ENCODE peak calls at places on chromosomes 12 and 14, in four cellular contexts. One of them, this sample, is unnamed. For H3K4me1 and H3K9me3, the result is how much of the 10 kb centered on the place peaks cover.

GRCh38 chr12:96343347-96343954 is 56.8 kb downstream of the CDK17 start:
- DNase-seq in upper lobe of left lung: no peak
- DNase-seq in HCT116: no peak
- DNase-seq in transverse colon: no peak
- DNase-seq in this sample: no peak

GRCh38 chr12:162467-163307 is 51.3 kb downstream of the SLC6A12 start:
- DNase-seq in HCT116: no peak
- DNase-seq in transverse colon: no peak
- DNase-seq in upper lobe of left lung: no peak
- DNase-seq in this sample: no peak

GRCh38 chr14:39433452-39433813 is 1.2 kb upstream of the FBXO33 start:
- DNase-seq in transverse colon: no peak
- DNase-seq in HCT116: no peak
- DNase-seq in upper lobe of left lung: no peak
- DNase-seq in this sample: no peak

GRCh38 chr14:71119075-71119474 is 211.8 kb downstream of the PCNX1 start:
- DNase-seq in HCT116: no peak
- DNase-seq in upper lobe of left lung: no peak
- DNase-seq in transverse colon: no peak
- DNase-seq in this sample: no peak

GRCh38 chr12:122096591-122097149 is 18.1 kb downstream of the MLXIP start:
- DNase-seq in upper lobe of left lung: no peak
- DNase-seq in HCT116: no peak
- DNase-seq in transverse colon: peak
- DNase-seq in this sample: peak

GRCh38 chr12:67910360-67911292 is 78.6 kb upstream of the IFNG-AS1 start:
- DNase-seq in HCT116: no peak
- DNase-seq in transverse colon: no peak
- DNase-seq in upper lobe of left lung: no peak
- DNase-seq in this sample: no peak

GRCh38 chr14:44612002-44612401 is 104.9 kb upstream of the FSCB start:
- DNase-seq in transverse colon: no peak
- DNase-seq in upper lobe of left lung: no peak
- DNase-seq in HCT116: no peak
- DNase-seq in this sample: no peak

GRCh38 chr14:91416744-91417133 is 881 bp downstream of the CCDC88C start:
- DNase-seq in HCT116: no peak
- DNase-seq in transverse colon: peak
- DNase-seq in upper lobe of left lung: peak
- DNase-seq in this sample: peak

GRCh38 chr14:23930742-23931141 is 22.8 kb upstream of the DHRS4 start:
- DNase-seq in HCT116: no peak
- DNase-seq in transverse colon: no peak
- DNase-seq in upper lobe of left lung: no peak
- DNase-seq in this sample: no peak

GRCh38 chr14:56491299-56492285 is 88.0 kb upstream of the TMEM260 start:
- DNase-seq in upper lobe of left lung: no peak
- DNase-seq in transverse colon: peak
- DNase-seq in HCT116: peak
- DNase-seq in this sample: peak

GRCh38 chr12:121128908-121129704 is 3.6 kb upstream of the P2RX7 start:
- DNase-seq in transverse colon: peak
- DNase-seq in upper lobe of left lung: peak
- DNase-seq in HCT116: no peak
- DNase-seq in this sample: peak

GRCh38 chr14:38481939-38482678 is 226.2 kb upstream of the CLEC14A start:
- DNase-seq in transverse colon: no peak
- DNase-seq in upper lobe of left lung: peak
- DNase-seq in HCT116: no peak
- DNase-seq in this sample: no peak

GRCh38 chr12:113327000-113327399 is 7.9 kb downstream of the SLC8B1 start:
- DNase-seq in transverse colon: no peak
- DNase-seq in upper lobe of left lung: no peak
- DNase-seq in HCT116: no peak
- DNase-seq in this sample: no peak

GRCh38 chr12:38689704-38690103 is 215.7 kb downstream of the CPNE8 start:
- DNase-seq in upper lobe of left lung: no peak
- DNase-seq in transverse colon: no peak
- DNase-seq in HCT116: no peak
- DNase-seq in this sample: no peak

GRCh38 chr14:30482270-30482669 is 76.7 kb upstream of the G2E3 start:
- DNase-seq in upper lobe of left lung: no peak
- DNase-seq in HCT116: no peak
- DNase-seq in transverse colon: no peak
- DNase-seq in this sample: no peak

GRCh38 chr12:57954768-57955167 is 13.4 kb downstream of the ATP23 start:
- DNase-seq in HCT116: no peak
- DNase-seq in transverse colon: no peak
- DNase-seq in upper lobe of left lung: no peak
- DNase-seq in this sample: no peak

DNA sequence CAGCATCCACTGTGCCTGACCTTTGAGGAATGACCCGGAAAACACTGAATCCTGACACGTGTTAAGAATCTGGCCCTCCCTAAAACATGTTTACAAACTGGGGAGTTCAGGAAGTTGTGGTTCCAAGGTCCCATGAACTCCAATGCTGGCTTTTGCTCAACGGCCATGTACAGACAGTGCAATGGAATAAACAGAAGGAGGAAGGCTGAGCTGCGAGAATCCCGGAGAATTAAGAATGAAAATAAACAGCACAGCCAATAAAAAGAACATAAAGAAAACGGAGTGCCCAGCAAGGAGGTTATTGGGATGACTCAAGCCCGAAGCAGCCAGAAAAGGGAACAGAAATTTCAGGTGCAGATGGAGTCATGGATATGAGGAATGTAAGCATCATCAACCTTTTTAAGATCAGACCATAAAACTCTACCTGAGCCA is 32.3 kb downstream of the BCL11B start:
- DNase-seq in HCT116: no peak
- DNase-seq in transverse colon: no peak
- DNase-seq in upper lobe of left lung: no peak
- DNase-seq in this sample: no peak
- H3K4me1 ChIP-seq in HCT116: under half
- H3K4me1 ChIP-seq in transverse colon: under half
- H3K4me1 ChIP-seq in upper lobe of left lung: under half
- H3K4me1 ChIP-seq in this sample: under half

GRCh38 chr12:4160314-4161040 is 113.1 kb upstream of the CCND2 start:
- DNase-seq in HCT116: no peak
- DNase-seq in transverse colon: no peak
- DNase-seq in upper lobe of left lung: no peak
- DNase-seq in this sample: no peak

GRCh38 chr12:4169522-4169921 is 104.0 kb upstream of the CCND2 start:
- DNase-seq in upper lobe of left lung: no peak
- DNase-seq in HCT116: no peak
- DNase-seq in transverse colon: no peak
- DNase-seq in this sample: peak

GRCh38 chr12:4168041-4168440 is 105.5 kb upstream of the CCND2 start:
- DNase-seq in transverse colon: no peak
- DNase-seq in HCT116: no peak
- DNase-seq in upper lobe of left lung: no peak
- DNase-seq in this sample: no peak

GRCh38 chr12:4161718-4162117 is 111.8 kb upstream of the CCND2 start:
- DNase-seq in HCT116: no peak
- DNase-seq in transverse colon: no peak
- DNase-seq in upper lobe of left lung: no peak
- DNase-seq in this sample: no peak

DNA sequence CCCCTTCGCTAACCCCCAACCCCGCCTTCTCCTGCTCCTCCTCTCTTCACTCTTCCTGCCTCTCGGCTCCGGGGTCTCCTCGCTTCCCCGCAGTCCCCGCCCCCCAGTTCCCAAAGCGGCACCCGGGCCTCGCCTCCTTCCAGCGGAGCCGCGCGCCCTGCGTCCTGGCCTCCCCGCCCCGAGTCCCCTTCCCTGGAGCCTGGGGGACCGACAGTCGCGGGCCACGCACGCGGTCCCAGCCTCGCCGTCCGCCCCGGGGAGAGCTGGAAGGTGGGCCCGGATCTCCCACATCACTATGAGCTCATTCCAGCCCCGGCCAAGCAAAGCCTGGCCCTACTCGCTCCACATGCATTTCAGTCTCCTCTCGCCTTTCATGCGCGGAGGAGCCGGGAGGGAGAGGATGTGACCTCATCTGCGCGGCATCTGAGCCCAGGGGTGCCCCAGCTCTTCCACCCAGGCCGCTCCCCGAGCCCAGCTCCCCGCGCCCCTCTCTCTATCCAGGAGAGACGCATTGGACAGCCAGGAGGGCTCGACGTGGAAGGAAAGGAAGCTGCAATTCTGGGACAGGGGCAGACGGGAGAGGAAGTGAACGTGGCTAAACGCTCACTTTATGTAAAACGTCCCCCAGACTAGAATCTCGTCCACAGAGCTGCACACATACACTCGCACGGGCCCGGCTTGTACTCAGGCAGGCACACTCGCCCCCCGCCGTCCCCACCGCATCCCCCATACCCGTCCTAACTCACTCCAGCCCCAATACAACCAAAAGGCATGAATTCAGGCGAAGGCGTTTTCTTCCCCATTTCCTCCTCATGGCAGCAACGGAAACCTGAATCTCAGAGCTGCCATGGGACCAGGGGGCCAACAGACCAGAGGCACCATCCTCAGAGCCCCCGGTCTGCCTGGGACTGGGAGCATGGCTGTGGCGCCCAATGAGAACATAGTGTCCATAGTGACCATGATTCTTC is 108.7 kb upstream of the CCND2 start:
- DNase-seq in upper lobe of left lung: peak
- DNase-seq in HCT116: no peak
- DNase-seq in transverse colon: peak
- DNase-seq in this sample: peak
- TF ChIP-seq POLR2A in upper lobe of left lung: no peak
- TF ChIP-seq POLR2A in HCT116: no peak
- TF ChIP-seq POLR2A in transverse colon: no peak
- TF ChIP-seq POLR2A in this sample: no peak

GRCh38 chr12:126706300-126706699 is 1560.7 kb upstream of the TMEM132C start:
- DNase-seq in transverse colon: no peak
- DNase-seq in HCT116: no peak
- DNase-seq in upper lobe of left lung: no peak
- DNase-seq in this sample: no peak
- H3K9me3 ChIP-seq in transverse colon: under half
- H3K9me3 ChIP-seq in HCT116: under half
- H3K9me3 ChIP-seq in upper lobe of left lung: under half
- H3K9me3 ChIP-seq in this sample: under half

DNA sequence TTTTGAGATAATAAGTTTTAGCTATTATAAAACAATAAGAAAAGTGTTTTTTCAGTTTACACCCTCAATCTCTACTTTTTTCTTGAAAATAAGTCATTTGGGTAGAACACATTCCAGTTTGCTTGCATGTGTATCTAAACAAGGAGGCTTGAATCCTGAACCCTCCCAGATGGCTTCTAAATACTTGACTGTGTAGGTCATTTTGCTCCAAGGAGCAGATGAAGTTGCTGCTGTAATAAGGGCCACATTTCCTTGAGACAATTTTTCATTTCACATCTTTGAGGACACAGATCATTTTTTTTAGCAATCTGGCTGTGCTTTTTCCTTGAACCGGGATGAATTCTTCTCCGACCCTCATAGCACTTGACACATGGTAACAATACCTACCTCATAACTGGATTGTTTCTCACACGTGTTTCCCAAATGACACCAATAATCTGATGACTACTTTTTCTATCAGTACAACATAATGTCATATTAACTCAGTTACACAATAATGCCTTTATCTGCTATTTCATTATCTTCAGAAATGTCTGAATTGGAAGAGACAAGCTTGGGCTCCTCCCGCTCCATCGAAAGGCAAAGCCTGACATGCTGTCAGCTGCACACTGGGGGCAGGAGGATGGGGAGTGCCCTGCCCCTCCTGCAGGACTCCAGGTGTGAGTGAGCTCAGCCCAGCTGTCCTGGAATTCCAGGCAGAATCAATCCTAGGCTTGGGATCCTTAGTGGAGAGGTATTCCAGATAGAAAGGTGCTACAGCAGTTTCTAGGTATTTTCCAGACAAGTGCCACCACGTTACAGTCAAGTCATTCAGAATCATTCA is 30.9 kb downstream of the GPHB5 start:
- DNase-seq in HCT116: no peak
- DNase-seq in upper lobe of left lung: no peak
- DNase-seq in transverse colon: no peak
- DNase-seq in this sample: no peak
- H3K4me1 ChIP-seq in HCT116: under half
- H3K4me1 ChIP-seq in upper lobe of left lung: under half
- H3K4me1 ChIP-seq in transverse colon: under half
- H3K4me1 ChIP-seq in this sample: under half

This sample was measured in Peyer's patch.